ENCODE peak calls at places on chromosomes 12 and 14, in seven cellular contexts. X, S, V, K, E, Y and D are unnamed samples.

GRCh38 chr12:131348226-131349010 is 362.5 kb upstream of the SFSWAP start:
- DNase-seq in Y (no peak), V (no peak), E (no peak), S (no peak), X (no peak), K (no peak), D (no peak)

GRCh38 chr14:101824339-101824727 is 62.8 kb downstream of the PPP2R5C start:
- DNase-seq in X (no peak), E (no peak), S (no peak), V (no peak), Y (no peak), K (no peak), D (no peak)

GRCh38 chr12:71849109-71849851 is 9.7 kb downstream of the TBC1D15 start:
- DNase-seq in E (no peak), X (no peak), Y (no peak), S (no peak), V (no peak), K (no peak), D (no peak)

GRCh38 chr14:80585506-80585835 is 356.1 kb downstream of the CEP128 start:
- DNase-seq in Y (peak; percentile 9), E (no peak), V (no peak), X (no peak), S (no peak), K (no peak), D (no peak)

GRCh38 chr12:77339610-77340009 is 274.2 kb upstream of the E2F7 start:
- DNase-seq in E (no peak), S (no peak), V (peak; percentile 43), K (no peak), Y (no peak), X (no peak), D (no peak)

GRCh38 chr12:123983822-123984485 is 10.9 kb downstream of the ZNF664 start:
- DNase-seq in X (peak; percentile 57), V (peak; percentile 75), S (no peak), K (peak; percentile 41), E (peak; percentile 41), Y (peak; percentile 78), D (peak; percentile 20)

GRCh38 chr14:102126807-102127455 is 12.8 kb upstream of the WDR20 start:
- DNase-seq in Y (no peak), K (no peak), V (no peak), E (no peak), S (no peak), X (no peak), D (no peak)

GRCh38 chr14:95547626-95548327 is 12.9 kb downstream of the GLRX5 start:
- DNase-seq in X (no peak), S (no peak), V (peak; percentile 66), E (no peak), K (no peak), Y (no peak), D (no peak)

GRCh38 chr12:56127485-56127887 is 581 bp upstream of the ESYT1 start:
- DNase-seq in S (no peak), K (no peak), X (no peak), E (no peak), V (no peak), Y (no peak), D (no peak)

GRCh38 chr12:3421191-3421590 is 69.8 kb upstream of the PRMT8 start:
- DNase-seq in E (peak; percentile 33), K (no peak), V (no peak), X (no peak), S (no peak), Y (no peak), D (no peak)

GRCh38 chr12:130803707-130804106 is 35.3 kb downstream of the STX2 start:
- DNase-seq in V (peak; percentile 50), Y (no peak), S (no peak), E (no peak), K (no peak), X (no peak), D (no peak)

GRCh38 chr14:92963301-92964123 is 40.6 kb downstream of the CHGA start:
- DNase-seq in V (no peak), Y (no peak), S (no peak), K (no peak), X (no peak), E (no peak), D (no peak)

GRCh38 chr14:24075485-24076301 is 4.3 kb downstream of the CPNE6 start:
- DNase-seq in E (no peak), S (no peak), K (peak; percentile 54), Y (no peak), V (no peak), X (no peak), D (no peak)

GRCh38 chr12:43551971-43552559 is at the start of gene ADAMTS20:
- DNase-seq in S (peak; percentile 77), E (peak; percentile 93), Y (peak; percentile 71), V (peak; percentile 3), K (no peak), X (no peak), D (peak; percentile 90)

GRCh38 chr14:80211143-80212024 is at the start of gene DIO2:
- DNase-seq in V (peak; percentile 31), S (no peak), E (no peak), X (peak; percentile 44), K (no peak), Y (no peak), D (no peak)

GRCh38 chr12:58310828-58311273 is 369.5 kb downstream of the ATP23 start:
- DNase-seq in Y (no peak), K (no peak), S (no peak), E (no peak), X (peak; percentile 13), V (peak; percentile 99), D (no peak)

GRCh38 chr12:117168976-117169375 is 21.3 kb downstream of the FBXO21 start:
- DNase-seq in K (no peak), S (no peak), E (no peak), V (no peak), X (no peak), Y (no peak), D (no peak)

GRCh38 chr12:87157791-87158190 is 871.4 kb downstream of the C12orf50 start:
- DNase-seq in S (no peak), X (no peak), K (no peak), E (no peak), Y (no peak), V (peak; percentile 97), D (no peak)

GRCh38 chr14:68286667-68287066 is 467.1 kb downstream of the RAD51B start:
- DNase-seq in X (no peak), E (no peak), S (no peak), Y (no peak), K (no peak), V (no peak), D (no peak)

GRCh38 chr12:57031228-57031670 is 14.9 kb upstream of the TAC3 start:
- DNase-seq in Y (peak; percentile 13), X (no peak), V (no peak), K (no peak), E (no peak), S (no peak), D (no peak)

GRCh38 chr14:103209054-103209453 is 85.8 kb downstream of the TNFAIP2 start:
- DNase-seq in K (no peak), E (peak; percentile 46), X (no peak), S (no peak), Y (no peak), V (no peak), D (no peak)

GRCh38 chr12:121064116-121064515 is 25.1 kb upstream of the OASL start:
- DNase-seq in K (no peak), S (no peak), V (no peak), E (no peak), Y (no peak), X (no peak), D (no peak)

GRCh38 chr14:104424406-104425072 is 155.0 kb upstream of the C14orf180 start:
- DNase-seq in X (no peak), E (peak; percentile 88), Y (peak; percentile 55), K (peak; percentile 20), S (no peak), V (no peak), D (peak; percentile 57)

GRCh38 chr14:63452796-63453195 is 90.4 kb downstream of the PPP2R5E start:
- DNase-seq in E (no peak), X (no peak), S (no peak), K (no peak), V (no peak), Y (no peak), D (no peak)

GRCh38 chr14:66398437-66398836 is 87.7 kb upstream of the CCDC196 start:
- DNase-seq in K (no peak), Y (no peak), E (no peak), X (no peak), V (no peak), S (no peak), D (no peak)
- TF ChIP-seq CTCF in K (no peak), Y (no peak), E (no peak), X (no peak), V (no peak), S (no peak), D (no peak)

GRCh38 chr12:12358528-12358927 is 1.6 kb downstream of the BORCS5 start:
- DNase-seq in E (no peak), X (no peak), V (no peak), S (no peak), Y (no peak), K (no peak), D (no peak)

GRCh38 chr12:12356467-12356885 is 402 bp upstream of the BORCS5 start:
- DNase-seq in X (no peak), S (no peak), Y (no peak), E (no peak), K (no peak), V (no peak), D (no peak)

GRCh38 chr12:12353807-12354206 is 3.1 kb upstream of the BORCS5 start:
- DNase-seq in V (no peak), X (no peak), S (no peak), K (no peak), E (no peak), Y (no peak), D (no peak)

GRCh38 chr12:12357697-12358476 is 1.0 kb downstream of the BORCS5 start:
- DNase-seq in X (no peak), K (no peak), Y (no peak), S (no peak), E (no peak), V (peak; percentile 34), D (no peak)

GRCh38 chr12:12356886-12357696 is at the start of gene BORCS5:
- DNase-seq in Y (peak; percentile 96), K (peak; percentile 99), V (peak; percentile 87), X (peak; percentile 98), S (peak; percentile 87), E (peak; percentile 95), D (peak; percentile 95)
- TF ChIP-seq CTCF in Y (peak; percentile 35), K (peak; percentile 13), V (no peak), X (peak; percentile 14), S (peak; percentile 48), E (peak; percentile 34), D (no peak)

GRCh38 chr14:55802986-55803431 is 223.0 kb downstream of the KTN1 start:
- DNase-seq in V (peak; percentile 31), E (no peak), S (no peak), K (no peak), X (no peak), Y (no peak), D (no peak)
- TF ChIP-seq CTCF in V (peak; percentile 22), E (no peak), S (no peak), K (peak; percentile 15), X (no peak), Y (no peak), D (no peak)

DNA sequence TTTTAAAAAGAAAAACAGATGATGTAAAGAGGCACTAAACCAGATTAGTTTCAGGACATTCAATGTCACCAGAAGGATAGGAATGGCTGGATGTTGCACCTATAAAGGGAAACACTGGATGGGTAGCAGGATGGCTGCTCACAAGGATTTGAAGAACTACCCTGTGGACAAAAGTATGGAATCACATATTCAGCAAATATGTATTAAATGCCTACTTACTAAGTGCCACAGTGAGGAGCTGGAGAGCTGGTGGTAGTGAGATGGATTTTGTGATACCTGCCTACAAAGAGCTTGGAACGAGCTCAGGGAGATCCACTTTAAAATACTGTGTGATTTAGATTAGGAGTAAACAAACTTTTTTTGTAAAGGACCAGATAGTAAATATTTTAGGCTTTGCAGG is 316.2 kb downstream of the PAWR start:
- DNase-seq in S (no peak), Y (no peak), K (no peak), V (no peak), X (no peak), E (no peak), D (no peak)
- TF ChIP-seq CTCF in S (no peak), Y (no peak), K (no peak), V (peak; percentile 21), X (no peak), E (no peak), D (no peak)